ENCODE peak calls at places on chromosomes 16 and 17, in eight cellular contexts. Y, Z, B, L, N, S, I and T are unnamed samples.

GRCh38 chr16:75323198-75323597 is 71.8 kb upstream of the BCAR1 start:
- DNase-seq in Y (no peak), Z (no peak), B (no peak), L (no peak), N (no peak), S (no peak), I (no peak), T (no peak)

GRCh38 chr17:68182016-68182315 is 65.9 kb upstream of the AMZ2 start:
- DNase-seq in Y (no peak), Z (no peak), B (no peak), L (no peak), N (no peak), S (no peak), I (peak), T (no peak)

GRCh38 chr16:72400257-72401078 is 228.5 kb upstream of the PMFBP1 start:
- DNase-seq in Y (peak), Z (no peak), B (no peak), L (peak), N (no peak), S (peak), I (peak), T (peak)

GRCh38 chr17:61453563-61453962 is 1.3 kb downstream of the TBX4 start:
- DNase-seq in Y (no peak), Z (no peak), B (no peak), L (no peak), N (no peak), S (peak), I (no peak), T (no peak)

GRCh38 chr17:42670925-42671657 is 5.7 kb downstream of the PLEKHH3 start:
- DNase-seq in Y (no peak), Z (no peak), B (no peak), L (no peak), N (no peak), S (no peak), I (peak), T (no peak)

GRCh38 chr16:9778879-9779278 is 403.3 kb downstream of the GRIN2A start:
- DNase-seq in Y (no peak), Z (no peak), B (no peak), L (no peak), N (no peak), S (no peak), I (no peak), T (no peak)

GRCh38 chr17:64306850-64307463 is 43.9 kb upstream of the TEX2 start:
- DNase-seq in Y (peak), Z (no peak), B (peak), L (peak), N (peak), S (peak), I (peak), T (peak)

GRCh38 chr16:85930321-85930720 is 31.4 kb downstream of the IRF8 start:
- DNase-seq in Y (no peak), Z (no peak), B (no peak), L (no peak), N (no peak), S (no peak), I (no peak), T (no peak)

GRCh38 chr17:61583242-61583641 is 7.8 kb downstream of the NACA2 start:
- DNase-seq in Y (peak), Z (no peak), B (no peak), L (peak), N (no peak), S (peak), I (peak), T (peak)

GRCh38 chr17:50060951-50061712 is 5.2 kb downstream of the ITGA3 start:
- DNase-seq in Y (peak), Z (peak), B (peak), L (no peak), N (peak), S (no peak), I (no peak), T (peak)

GRCh38 chr16:3101018-3101840 is 2.1 kb upstream of the ZSCAN10 start:
- DNase-seq in Y (no peak), Z (no peak), B (no peak), L (no peak), N (no peak), S (peak), I (peak), T (peak)

GRCh38 chr16:73031155-73031866 is 16.6 kb downstream of the ZFHX3 start:
- DNase-seq in Y (no peak), Z (no peak), B (peak), L (no peak), N (no peak), S (no peak), I (no peak), T (peak)

GRCh38 chr16:69563605-69564580 is 1.9 kb upstream of the NFAT5 start:
- DNase-seq in Y (peak), Z (no peak), B (no peak), L (no peak), N (no peak), S (peak), I (peak), T (peak)

GRCh38 chr17:31489295-31490018 is 98.0 kb downstream of the RAB11FIP4 start:
- DNase-seq in Y (no peak), Z (no peak), B (peak), L (peak), N (no peak), S (no peak), I (no peak), T (no peak)
- TF ChIP-seq CTCF in Y (no peak), Z (no peak), B (no peak), L (no peak), N (no peak), S (no peak), I (no peak), T (no peak)

DNA sequence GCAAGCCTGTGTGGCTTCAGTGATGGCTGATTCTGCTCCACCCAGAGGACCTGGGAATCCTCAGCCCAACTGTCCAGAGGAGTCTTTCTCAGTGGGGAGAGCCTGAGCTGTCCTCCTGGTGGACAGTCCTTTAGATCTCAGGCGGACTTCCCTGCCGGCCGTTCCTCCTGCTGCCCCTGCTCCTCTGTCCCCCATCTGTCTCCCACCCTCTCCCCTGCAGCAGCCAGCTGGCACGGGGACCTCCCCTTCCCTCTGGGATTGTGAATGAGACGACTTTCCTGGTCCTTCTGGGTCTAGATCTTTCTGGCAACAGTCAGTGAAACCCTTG is 279.7 kb downstream of the SEC14L1 start:
- DNase-seq in Y (no peak), Z (no peak), B (no peak), L (no peak), N (no peak), S (no peak), I (no peak), T (no peak)
- TF ChIP-seq CTCF in Y (peak), Z (no peak), B (no peak), L (no peak), N (no peak), S (no peak), I (no peak), T (peak)

GRCh38 chr16:83404261-83404660 is 403.5 kb upstream of the HSBP1 start:
- DNase-seq in Y (no peak), Z (no peak), B (no peak), L (no peak), N (no peak), S (no peak), I (no peak), T (no peak)

GRCh38 chr16:83400234-83400633 is 407.5 kb upstream of the HSBP1 start:
- DNase-seq in Y (no peak), Z (no peak), B (no peak), L (no peak), N (no peak), S (no peak), I (no peak), T (no peak)

GRCh38 chr16:83403751-83404150 is 404.0 kb upstream of the HSBP1 start:
- DNase-seq in Y (peak), Z (no peak), B (no peak), L (no peak), N (no peak), S (no peak), I (no peak), T (peak)

GRCh38 chr16:83402969-83403368 is 404.8 kb upstream of the HSBP1 start:
- DNase-seq in Y (peak), Z (no peak), B (no peak), L (no peak), N (no peak), S (peak), I (no peak), T (peak)

DNA sequence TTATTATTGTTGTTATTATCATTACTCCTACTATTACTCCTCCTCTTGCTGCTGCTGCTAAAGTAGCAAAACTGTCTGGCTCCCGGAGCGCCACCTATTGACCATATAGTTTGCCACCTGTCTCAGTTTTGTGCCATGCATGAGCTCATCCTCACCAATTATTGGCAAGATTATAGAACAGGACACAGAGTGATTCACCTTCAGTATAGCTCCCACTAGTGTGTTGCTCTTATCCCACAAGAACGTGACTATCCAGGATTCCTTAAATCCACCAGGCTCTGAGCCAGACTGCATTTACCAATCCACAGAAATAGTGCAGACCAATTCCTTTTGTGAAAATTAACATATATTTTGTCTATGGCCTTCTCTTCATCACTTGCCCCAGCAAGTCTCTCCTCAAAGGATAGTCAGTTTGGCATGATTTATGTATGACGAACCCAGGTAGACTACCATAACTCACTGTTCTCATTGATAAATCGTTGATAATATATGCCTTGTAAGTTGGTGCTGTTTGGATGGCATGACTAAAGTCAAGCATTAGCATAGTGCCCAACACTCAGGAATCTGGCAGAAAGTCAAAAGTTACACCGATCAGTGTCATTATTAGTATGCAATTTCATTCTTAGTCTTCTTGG is 405.5 kb upstream of the HSBP1 start:
- DNase-seq in Y (peak), Z (no peak), B (no peak), L (no peak), N (no peak), S (no peak), I (no peak), T (peak)
- TF ChIP-seq CTCF in Y (peak), Z (peak), B (no peak), L (no peak), N (no peak), S (no peak), I (no peak), T (peak)

GRCh38 chr17:14301279-14301760 is 439 bp downstream of the HS3ST3B1 start:
- DNase-seq in Y (no peak), Z (no peak), B (no peak), L (no peak), N (no peak), S (no peak), I (peak), T (no peak)
- TF ChIP-seq CTCF in Y (peak), Z (no peak), B (peak), L (no peak), N (no peak), S (no peak), I (no peak), T (peak)

GRCh38 chr17:32629563-32630190 is 142.9 kb downstream of the CDK5R1 start:
- DNase-seq in Y (no peak), Z (no peak), B (no peak), L (no peak), N (no peak), S (no peak), I (no peak), T (no peak)

GRCh38 chr17:32626371-32626770 is 139.6 kb downstream of the CDK5R1 start:
- DNase-seq in Y (no peak), Z (no peak), B (no peak), L (no peak), N (no peak), S (no peak), I (no peak), T (no peak)

GRCh38 chr17:32625971-32626370 is 139.2 kb downstream of the CDK5R1 start:
- DNase-seq in Y (no peak), Z (no peak), B (no peak), L (no peak), N (no peak), S (no peak), I (no peak), T (no peak)

GRCh38 chr17:32628645-32629044 is 141.9 kb downstream of the CDK5R1 start:
- DNase-seq in Y (no peak), Z (no peak), B (no peak), L (no peak), N (no peak), S (no peak), I (no peak), T (no peak)

DNA sequence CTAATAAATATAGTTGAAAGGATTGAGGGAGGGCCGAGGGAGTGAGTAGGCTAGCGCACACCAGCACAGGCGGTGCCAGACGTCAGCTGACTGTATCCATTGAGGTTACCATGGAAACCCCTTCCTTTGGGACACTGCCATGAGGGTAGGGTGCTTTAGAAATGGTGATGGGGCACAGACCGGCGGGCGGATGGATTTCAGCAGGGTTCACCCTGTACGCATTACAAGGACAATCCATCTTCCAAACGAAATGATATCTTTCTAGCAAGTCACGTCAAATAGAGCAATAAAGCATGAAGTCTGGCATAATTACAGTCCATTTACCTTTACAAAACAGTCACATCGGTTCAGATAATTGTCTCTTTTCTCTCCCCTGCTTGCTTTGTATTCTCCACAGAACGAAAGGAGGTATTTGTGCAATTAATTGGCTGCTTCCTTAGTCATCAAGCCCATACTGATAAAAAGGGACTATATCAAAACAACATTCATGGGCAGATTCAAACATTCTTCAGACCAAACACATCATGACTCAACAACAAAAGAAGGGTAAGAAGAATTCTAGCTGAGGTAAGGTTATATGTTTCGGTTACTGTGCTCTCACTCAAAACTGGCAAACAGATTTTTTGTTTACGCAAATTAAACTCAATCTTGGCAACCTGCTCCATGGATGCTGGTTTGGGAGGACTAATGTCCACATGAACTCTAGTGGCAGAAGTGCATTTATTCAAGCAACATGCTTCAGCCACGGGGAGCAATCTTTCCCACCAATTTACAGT is 140.6 kb downstream of the CDK5R1 start:
- DNase-seq in Y (no peak), Z (no peak), B (no peak), L (no peak), N (no peak), S (no peak), I (no peak), T (peak)
- TF ChIP-seq CTCF in Y (no peak), Z (no peak), B (no peak), L (no peak), N (no peak), S (no peak), I (no peak), T (no peak)